ENCODE peak calls at places on chromosomes 16 and 17, in nine cellular contexts. G, X, V, L, B, H, M, O and T are unnamed samples.

GRCh38 chr16:72552675-72553074 is 380.7 kb upstream of the PMFBP1 start:
- DNase-seq in X (no peak), G (no peak), H (no peak), V (no peak), L (no peak), M (no peak), O (no peak), B (no peak), T (no peak)

GRCh38 chr16:11742041-11742535 is 569 bp downstream of the TXNDC11 start:
- DNase-seq in B (peak), H (peak), X (peak), O (peak), L (peak), V (no peak), G (no peak), M (no peak), T (peak)

GRCh38 chr17:68981288-68981687 is 26.1 kb upstream of the ABCA8 start:
- DNase-seq in X (no peak), H (no peak), V (no peak), L (peak), G (no peak), B (no peak), M (peak), O (no peak), T (no peak)

GRCh38 chr16:79287424-79287917 is 313.1 kb downstream of the MAF start:
- DNase-seq in V (no peak), M (no peak), B (no peak), X (no peak), O (no peak), L (no peak), H (no peak), G (no peak), T (no peak)

GRCh38 chr16:85415196-85415988 is 197.7 kb upstream of the GSE1 start:
- DNase-seq in B (no peak), M (no peak), V (no peak), X (no peak), L (peak), G (peak), H (peak), O (no peak), T (no peak)

GRCh38 chr17:21358682-21359482 is 17.3 kb upstream of the KCNJ12 start:
- DNase-seq in B (no peak), V (no peak), O (no peak), G (no peak), X (no peak), L (no peak), H (no peak), M (no peak), T (no peak)

GRCh38 chr17:63095459-63095858 is 129.4 kb downstream of the TANC2 start:
- DNase-seq in H (no peak), M (no peak), X (no peak), V (no peak), G (no peak), B (no peak), L (no peak), O (no peak), T (no peak)

GRCh38 chr17:14048169-14048568 is 21.1 kb upstream of the COX10 start:
- DNase-seq in B (no peak), M (peak), G (no peak), O (peak), H (peak), V (no peak), X (no peak), L (no peak), T (no peak)

GRCh38 chr17:71709271-71709670 is 411.5 kb upstream of the SOX9 start:
- DNase-seq in M (no peak), B (no peak), H (no peak), G (no peak), X (no peak), V (no peak), L (no peak), O (no peak), T (no peak)

GRCh38 chr16:55624696-55625095 is 31.1 kb upstream of the SLC6A2 start:
- DNase-seq in V (no peak), L (no peak), H (no peak), G (no peak), X (no peak), B (no peak), M (no peak), O (no peak), T (no peak)